ENCODE peak calls at places on chromosomes 5 and 9, in six cellular contexts. P, Q, R, C, O and I are unnamed samples.

GRCh38 chr5:74516217-74516636 is 124.3 kb downstream of the ENC1 start:
- DNase-seq in P (peak; percentile 33), Q (peak; percentile 15), R (peak; percentile 61), C (no peak), O (no peak), I (no peak)

GRCh38 chr5:78586251-78586650 is 62.3 kb downstream of the LHFPL2 start:
- DNase-seq in P (no peak), Q (peak; percentile 33), R (no peak), C (no peak), O (no peak), I (no peak)

GRCh38 chr9:74277532-74277931 is 219.6 kb upstream of the RORB start:
- DNase-seq in P (no peak), Q (no peak), R (no peak), C (no peak), O (no peak), I (no peak)

GRCh38 chr5:96868603-96869371 is 7.5 kb upstream of the ERAP2 start:
- DNase-seq in P (no peak), Q (peak; percentile 76), R (peak; percentile 62), C (no peak), O (no peak), I (no peak)

GRCh38 chr5:96067902-96068614 is 106.4 kb upstream of the ELL2 start:
- DNase-seq in P (no peak), Q (peak; percentile 85), R (no peak), C (no peak), O (no peak), I (no peak)

GRCh38 chr5:68804343-68804742 is 289.5 kb upstream of the SLC30A5 start:
- DNase-seq in P (no peak), Q (no peak), R (no peak), C (no peak), O (no peak), I (no peak)

GRCh38 chr9:109779711-109780452 is at the start of gene PALM2AKAP2:
- DNase-seq in P (peak; percentile 85), Q (peak; percentile 43), R (no peak), C (peak; percentile 48), O (peak; percentile 82), I (no peak)

GRCh38 chr9:69671904-69672827 is at the start of gene APBA1:
- DNase-seq in P (peak; percentile 81), Q (peak; percentile 23), R (no peak), C (peak; percentile 62), O (peak; percentile 80), I (peak; percentile 47)

GRCh38 chr5:172288465-172288864 is 4.9 kb upstream of the UBTD2 start:
- DNase-seq in P (no peak), Q (no peak), R (no peak), C (no peak), O (no peak), I (no peak)

GRCh38 chr5:1246711-1247431 is 21.7 kb downstream of the SLC6A18 start:
- DNase-seq in P (peak; percentile 47), Q (peak; percentile 49), R (peak; percentile 45), C (no peak), O (peak; percentile 91), I (peak; percentile 66)

DNA sequence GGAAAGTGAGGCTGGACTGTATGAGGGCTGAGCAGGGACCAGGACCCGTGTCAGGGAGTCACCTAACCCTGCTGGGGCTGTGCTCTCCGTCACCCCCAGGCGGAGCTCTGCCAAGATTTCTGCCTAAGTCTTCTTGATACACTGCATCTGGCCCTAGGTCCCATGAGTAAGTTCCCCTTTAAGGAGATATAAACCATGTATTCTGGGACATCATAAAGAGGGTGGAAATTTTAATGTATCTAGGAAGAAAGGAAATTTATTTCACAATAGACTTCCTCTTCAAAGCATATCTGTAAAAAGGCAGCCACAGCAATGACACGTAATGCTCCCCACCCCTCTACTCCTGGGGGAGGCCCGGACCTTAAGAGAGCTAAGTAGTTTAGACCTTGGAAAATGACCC is 183.4 kb downstream of the FBXL7 start:
- DNase-seq in P (peak; percentile 59), Q (peak; percentile 12), R (peak; percentile 2), C (no peak), O (peak; percentile 76), I (no peak)
- TF ChIP-seq CTCF in P (no peak), Q (no peak), R (peak; percentile 19), C (no peak), O (peak; percentile 88), I (no peak)

GRCh38 chr9:36925033-36925432 is 109.0 kb downstream of the PAX5 start:
- DNase-seq in P (no peak), Q (peak; percentile 19), R (no peak), C (no peak), O (no peak), I (no peak)
- TF ChIP-seq POLR2A in P (no peak), Q (no peak), R (no peak), C (no peak), O (peak; percentile 53), I (no peak)

DNA sequence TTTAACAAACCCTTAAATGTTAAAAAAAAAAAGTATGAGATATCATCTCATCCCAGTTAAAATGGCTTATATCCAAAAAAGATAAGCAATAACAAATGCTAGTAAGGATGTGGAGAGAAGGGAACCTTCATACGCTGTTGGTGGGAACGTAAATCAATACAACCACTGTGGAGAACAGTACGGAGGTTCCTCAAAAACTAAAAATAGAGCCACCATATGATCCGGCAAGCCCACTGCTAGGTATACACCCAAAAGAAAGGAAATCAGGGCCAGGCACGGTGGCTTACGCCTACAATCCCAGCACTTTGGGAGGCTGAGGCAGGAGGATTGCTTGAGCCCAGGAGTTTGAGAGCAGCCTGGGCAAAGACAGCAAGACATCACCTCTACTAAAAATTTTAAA is 3.0 kb downstream of the MTMR12 start:
- DNase-seq in P (no peak), Q (no peak), R (no peak), C (no peak), O (no peak), I (no peak)
- H3K4me3 ChIP-seq in P (no peak overlapping the region), Q (no peak overlapping the region), R (no peak overlapping the region), C (no peak overlapping the region), O (no peak overlapping the region), I (no peak overlapping the region)

GRCh38 chr5:150070277-150070638 is 16.1 kb downstream of the CSF1R start:
- DNase-seq in P (no peak), Q (no peak), R (peak; percentile 21), C (peak; percentile 7), O (no peak), I (no peak)
- TF ChIP-seq CTCF in P (no peak), Q (no peak), R (peak; percentile 57), C (no peak), O (no peak), I (no peak)

DNA sequence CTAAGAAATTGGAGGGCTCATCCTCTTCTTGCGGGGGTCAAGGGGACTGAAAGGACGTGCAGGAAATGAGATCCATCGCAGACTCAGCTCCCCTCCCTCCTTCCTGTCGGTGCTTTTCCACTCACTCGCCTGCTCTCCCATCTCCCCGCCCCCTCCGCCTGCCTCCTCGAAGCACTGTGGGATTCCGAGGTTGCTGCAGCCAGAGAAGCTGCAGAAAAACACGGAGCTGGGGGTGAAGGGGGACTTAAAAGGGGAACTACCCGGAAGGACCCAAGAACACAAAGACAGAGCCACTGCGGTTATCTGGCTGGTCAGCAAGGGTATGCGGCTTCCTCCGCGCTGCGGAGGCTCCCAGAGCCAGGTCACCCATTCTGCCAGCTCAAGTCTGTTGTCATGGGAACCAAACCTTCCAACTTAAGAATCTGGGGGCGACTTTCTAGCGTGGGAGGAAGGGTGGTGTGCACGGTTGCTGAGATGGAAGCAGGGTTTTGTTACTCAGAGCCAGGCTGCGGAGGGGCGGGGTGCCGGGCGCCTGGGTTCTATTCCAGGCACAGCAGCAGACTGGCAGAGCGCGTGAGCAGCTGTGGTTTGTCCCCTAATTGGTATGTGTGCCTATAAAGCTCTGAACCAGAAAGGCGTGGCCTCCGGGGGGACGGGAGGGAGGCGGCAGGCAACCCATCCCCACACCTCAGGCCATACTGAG is 24.9 kb downstream of the PCDHGC5 start:
- DNase-seq in P (peak; percentile 86), Q (no peak), R (no peak), C (peak; percentile 91), O (peak; percentile 80), I (no peak)
- TF ChIP-seq POLR2A in P (no peak), Q (no peak), R (no peak), C (no peak), O (no peak), I (no peak)

DNA sequence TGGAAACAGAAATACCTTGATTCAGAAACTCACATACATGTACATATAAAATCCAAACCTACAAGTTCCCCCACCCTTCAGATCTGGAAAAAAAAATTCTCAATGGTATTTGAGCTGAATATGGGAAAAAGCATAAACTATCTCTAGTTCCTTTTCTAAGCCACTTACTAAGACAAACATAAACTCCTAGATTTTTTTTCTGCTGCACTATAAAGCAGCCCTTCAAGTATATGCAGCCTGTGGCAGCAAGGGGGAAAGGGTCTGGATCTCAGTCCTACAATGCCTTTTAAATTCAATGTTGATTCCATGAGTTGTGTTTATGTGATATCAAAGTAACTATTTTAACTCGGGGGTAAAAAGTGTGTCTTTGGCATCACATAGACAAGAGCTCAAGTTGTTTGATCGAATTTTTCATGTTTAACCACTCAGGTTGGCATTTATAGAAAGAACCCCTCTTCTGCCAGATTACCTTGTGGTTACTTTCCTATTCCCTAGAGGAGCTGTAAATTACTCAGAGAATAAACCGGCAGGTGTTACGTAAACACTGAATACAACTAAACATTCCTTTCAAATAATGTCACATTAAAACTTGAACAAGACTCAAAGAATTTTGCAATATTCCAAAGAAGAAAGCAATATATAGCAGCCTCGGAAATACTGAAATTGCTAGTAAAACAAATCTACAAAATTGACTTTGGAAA is 91.8 kb upstream of the FER start:
- DNase-seq in P (no peak), Q (peak; percentile 4), R (no peak), C (no peak), O (no peak), I (no peak)
- H3K4me3 ChIP-seq in P (no peak overlapping the region), Q (no peak overlapping the region), R (no peak overlapping the region), C (no peak overlapping the region), O (no peak overlapping the region), I (no peak overlapping the region)